ENCODE peak calls at places on chromosome 7, in six cellular contexts. One of them, this sample, is unnamed.

GRCh38 chr7:55508301-55509011 is 63.8 kb downstream of the VOPP1 start:
- DNase-seq in suprapubic skin: no peak
- DNase-seq in neural crest cell: no peak
- DNase-seq in NCI-H226: no peak
- DNase-seq in pulmonary artery endothelial cell: no peak
- DNase-seq in astrocyte of the cerebellum: no peak
- DNase-seq in this sample: peak

GRCh38 chr7:1542841-1543747 is 12.6 kb downstream of the MAFK start:
- DNase-seq in suprapubic skin: no peak
- DNase-seq in neural crest cell: no peak
- DNase-seq in NCI-H226: no peak
- DNase-seq in pulmonary artery endothelial cell: no peak
- DNase-seq in astrocyte of the cerebellum: no peak
- DNase-seq in this sample: no peak

GRCh38 chr7:152025077-152025936 is at the start of gene GALNT11:
- DNase-seq in suprapubic skin: peak
- DNase-seq in neural crest cell: peak
- DNase-seq in NCI-H226: peak
- DNase-seq in pulmonary artery endothelial cell: peak
- DNase-seq in astrocyte of the cerebellum: peak
- DNase-seq in this sample: peak

GRCh38 chr7:42227931-42228591 is 8.9 kb downstream of the GLI3 start:
- DNase-seq in suprapubic skin: peak
- DNase-seq in neural crest cell: peak
- DNase-seq in NCI-H226: no peak
- DNase-seq in pulmonary artery endothelial cell: no peak
- DNase-seq in astrocyte of the cerebellum: no peak
- DNase-seq in this sample: no peak

GRCh38 chr7:113267271-113267670 is 148.9 kb upstream of the SMIM30 start:
- DNase-seq in suprapubic skin: no peak
- DNase-seq in neural crest cell: no peak
- DNase-seq in NCI-H226: no peak
- DNase-seq in pulmonary artery endothelial cell: no peak
- DNase-seq in astrocyte of the cerebellum: no peak
- DNase-seq in this sample: no peak

GRCh38 chr7:3482147-3482921 is 181.3 kb downstream of the SDK1 start:
- DNase-seq in suprapubic skin: no peak
- DNase-seq in neural crest cell: peak
- DNase-seq in NCI-H226: peak
- DNase-seq in pulmonary artery endothelial cell: peak
- DNase-seq in astrocyte of the cerebellum: peak
- DNase-seq in this sample: no peak

GRCh38 chr7:150935149-150935548 is 43.0 kb downstream of the KCNH2 start:
- DNase-seq in suprapubic skin: no peak
- DNase-seq in neural crest cell: no peak
- DNase-seq in NCI-H226: no peak
- DNase-seq in pulmonary artery endothelial cell: no peak
- DNase-seq in astrocyte of the cerebellum: no peak
- DNase-seq in this sample: no peak

GRCh38 chr7:158525648-158526484 is 61.8 kb downstream of the PTPRN2 start:
- DNase-seq in suprapubic skin: no peak
- DNase-seq in neural crest cell: no peak
- DNase-seq in NCI-H226: no peak
- DNase-seq in pulmonary artery endothelial cell: no peak
- DNase-seq in astrocyte of the cerebellum: no peak
- DNase-seq in this sample: no peak

GRCh38 chr7:47148541-47149207 is 433.2 kb downstream of the TNS3 start:
- DNase-seq in suprapubic skin: no peak
- DNase-seq in neural crest cell: no peak
- DNase-seq in NCI-H226: no peak
- DNase-seq in pulmonary artery endothelial cell: no peak
- DNase-seq in astrocyte of the cerebellum: no peak
- DNase-seq in this sample: no peak

GRCh38 chr7:13851756-13852155 is 137.7 kb downstream of the ETV1 start:
- DNase-seq in suprapubic skin: no peak
- DNase-seq in neural crest cell: no peak
- DNase-seq in NCI-H226: peak
- DNase-seq in pulmonary artery endothelial cell: no peak
- DNase-seq in astrocyte of the cerebellum: no peak
- DNase-seq in this sample: no peak

GRCh38 chr7:115491744-115492380 is 538.7 kb downstream of the TFEC start:
- DNase-seq in suprapubic skin: no peak
- DNase-seq in neural crest cell: no peak
- DNase-seq in NCI-H226: no peak
- DNase-seq in pulmonary artery endothelial cell: no peak
- DNase-seq in astrocyte of the cerebellum: no peak
- DNase-seq in this sample: no peak

GRCh38 chr7:155219154-155219531 is 78.5 kb upstream of the INSIG1 start:
- DNase-seq in suprapubic skin: no peak
- DNase-seq in neural crest cell: no peak
- DNase-seq in NCI-H226: no peak
- DNase-seq in pulmonary artery endothelial cell: no peak
- DNase-seq in astrocyte of the cerebellum: no peak
- DNase-seq in this sample: peak

GRCh38 chr7:47877336-47877735 is 70.9 kb downstream of the PKD1L1 start:
- DNase-seq in suprapubic skin: no peak
- DNase-seq in neural crest cell: no peak
- DNase-seq in NCI-H226: no peak
- DNase-seq in pulmonary artery endothelial cell: no peak
- DNase-seq in astrocyte of the cerebellum: no peak
- DNase-seq in this sample: no peak